ENCODE peak calls at places on chromosomes 16 and 17, in seven cellular contexts. G, M, Z, W, A, D and C are unnamed samples.

GRCh38 chr17:2796164-2797140 is at the start of gene RAP1GAP2:
- DNase-seq in G (no peak), M (no peak), Z (peak; percentile 95), W (peak; percentile 44), A (peak; percentile 38), D (no peak), C (no peak)

GRCh38 chr16:49543315-49543946 is 169.8 kb downstream of the C16orf78 start:
- DNase-seq in G (no peak), M (no peak), Z (no peak), W (no peak), A (no peak), D (no peak), C (no peak)

GRCh38 chr16:89322381-89323119 is 105.0 kb downstream of the ZNF778 start:
- DNase-seq in G (peak; percentile 69), M (peak; percentile 88), Z (no peak), W (no peak), A (no peak), D (no peak), C (peak; percentile 39)

GRCh38 chr17:49850772-49851386 is 3.0 kb upstream of the TAC4 start:
- DNase-seq in G (no peak), M (no peak), Z (no peak), W (no peak), A (no peak), D (no peak), C (no peak)

GRCh38 chr17:74758846-74759163 is 10.4 kb downstream of the NHERF1 start:
- DNase-seq in G (no peak), M (peak; percentile 87), Z (no peak), W (no peak), A (no peak), D (no peak), C (no peak)

GRCh38 chr17:39716879-39717536 is 13.3 kb downstream of the MIEN1 start:
- DNase-seq in G (no peak), M (no peak), Z (no peak), W (no peak), A (no peak), D (no peak), C (no peak)

GRCh38 chr17:32931686-32932085 is 3.7 kb downstream of the TMEM98 start:
- DNase-seq in G (no peak), M (no peak), Z (no peak), W (no peak), A (no peak), D (no peak), C (no peak)

GRCh38 chr16:78768723-78769122 is 669.3 kb downstream of the WWOX start:
- DNase-seq in G (no peak), M (no peak), Z (no peak), W (peak; percentile 22), A (no peak), D (no peak), C (no peak)

GRCh38 chr16:51648521-51648920 is 497.5 kb upstream of the SALL1 start:
- DNase-seq in G (peak; percentile 57), M (no peak), Z (no peak), W (no peak), A (no peak), D (no peak), C (no peak)

GRCh38 chr16:143047-143446 is 4.6 kb upstream of the NPRL3 start:
- DNase-seq in G (no peak), M (no peak), Z (no peak), W (no peak), A (no peak), D (no peak), C (no peak)

GRCh38 chr16:88274847-88275246 is 107.9 kb upstream of the ZNF469 start:
- DNase-seq in G (no peak), M (no peak), Z (no peak), W (no peak), A (no peak), D (no peak), C (no peak)

GRCh38 chr17:30235386-30236296 is at the start of gene SLC6A4:
- DNase-seq in G (no peak), M (no peak), Z (no peak), W (no peak), A (no peak), D (no peak), C (no peak)

GRCh38 chr17:67211742-67212141 is 33.3 kb downstream of the HELZ start:
- DNase-seq in G (no peak), M (no peak), Z (no peak), W (no peak), A (no peak), D (no peak), C (no peak)